ENCODE peak calls at places on chromosome 16, in six cellular contexts. One of them, this sample, is unnamed.

GRCh38 chr16:78926723-78927200 is 673.8 kb downstream of the MAF start:
- DNase-seq in KBM-7: no peak
- DNase-seq in GM03348: no peak
- DNase-seq in T-helper 22 cell: no peak
- DNase-seq in H54: no peak
- DNase-seq in NCI-H345: peak; percentile 83
- DNase-seq in this sample: no peak

GRCh38 chr16:87178177-87178863 is 138.9 kb downstream of the C16orf95 start:
- DNase-seq in KBM-7: no peak
- DNase-seq in GM03348: peak; percentile 51
- DNase-seq in T-helper 22 cell: no peak
- DNase-seq in H54: no peak
- DNase-seq in NCI-H345: no peak
- DNase-seq in this sample: no peak

GRCh38 chr16:5027575-5028235 is 6.0 kb downstream of the NAGPA start:
- DNase-seq in KBM-7: no peak
- DNase-seq in GM03348: no peak
- DNase-seq in T-helper 22 cell: no peak
- DNase-seq in H54: no peak
- DNase-seq in NCI-H345: no peak
- DNase-seq in this sample: no peak

GRCh38 chr16:22204091-22204655 is 1.9 kb upstream of the EEF2K start:
- DNase-seq in KBM-7: no peak
- DNase-seq in GM03348: no peak
- DNase-seq in T-helper 22 cell: no peak
- DNase-seq in H54: no peak
- DNase-seq in NCI-H345: no peak
- DNase-seq in this sample: no peak

GRCh38 chr16:7849891-7850290 is 517.2 kb downstream of the RBFOX1 start:
- DNase-seq in KBM-7: no peak
- DNase-seq in GM03348: no peak
- DNase-seq in T-helper 22 cell: no peak
- DNase-seq in H54: no peak
- DNase-seq in NCI-H345: no peak
- DNase-seq in this sample: no peak

GRCh38 chr16:77500286-77500598 is 65.4 kb upstream of the ADAMTS18 start:
- DNase-seq in KBM-7: no peak
- DNase-seq in GM03348: no peak
- DNase-seq in T-helper 22 cell: no peak
- DNase-seq in H54: no peak
- DNase-seq in NCI-H345: no peak
- DNase-seq in this sample: no peak

GRCh38 chr16:67885545-67885944 is 860 bp downstream of the NRN1L start:
- DNase-seq in KBM-7: no peak
- DNase-seq in GM03348: no peak
- DNase-seq in T-helper 22 cell: no peak
- DNase-seq in H54: no peak
- DNase-seq in NCI-H345: no peak
- DNase-seq in this sample: no peak

GRCh38 chr16:72807287-72807686 is 240.6 kb downstream of the ZFHX3 start:
- DNase-seq in KBM-7: no peak
- DNase-seq in GM03348: no peak
- DNase-seq in T-helper 22 cell: no peak
- DNase-seq in H54: no peak
- DNase-seq in NCI-H345: no peak
- DNase-seq in this sample: no peak

GRCh38 chr16:58862334-58863024 is 128.4 kb upstream of the GOT2 start:
- DNase-seq in KBM-7: no peak
- DNase-seq in GM03348: no peak
- DNase-seq in T-helper 22 cell: no peak
- DNase-seq in H54: no peak
- DNase-seq in NCI-H345: no peak
- DNase-seq in this sample: no peak

GRCh38 chr16:57341062-57341440 is 17.5 kb upstream of the CCL22 start:
- DNase-seq in KBM-7: peak; percentile 25
- DNase-seq in GM03348: no peak
- DNase-seq in T-helper 22 cell: no peak
- DNase-seq in H54: no peak
- DNase-seq in NCI-H345: no peak
- DNase-seq in this sample: peak; percentile 54

GRCh38 chr16:4500283-4500682 is 24.1 kb downstream of the HMOX2 start:
- DNase-seq in KBM-7: no peak
- DNase-seq in GM03348: peak; percentile 86
- DNase-seq in T-helper 22 cell: no peak
- DNase-seq in H54: peak; percentile 82
- DNase-seq in NCI-H345: no peak
- DNase-seq in this sample: no peak

GRCh38 chr16:10828851-10829331 is 10.3 kb upstream of the TVP23A start:
- DNase-seq in KBM-7: peak; percentile 18
- DNase-seq in GM03348: peak; percentile 87
- DNase-seq in T-helper 22 cell: no peak
- DNase-seq in H54: peak; percentile 59
- DNase-seq in NCI-H345: no peak
- DNase-seq in this sample: no peak

GRCh38 chr16:51034481-51035109 is 116.5 kb downstream of the SALL1 start:
- DNase-seq in KBM-7: no peak
- DNase-seq in GM03348: no peak
- DNase-seq in T-helper 22 cell: no peak
- DNase-seq in H54: no peak
- DNase-seq in NCI-H345: peak; percentile 55
- DNase-seq in this sample: peak; percentile 45

GRCh38 chr16:59045496-59045895 is 311.4 kb upstream of the GOT2 start:
- DNase-seq in KBM-7: no peak
- DNase-seq in GM03348: no peak
- DNase-seq in T-helper 22 cell: no peak
- DNase-seq in H54: no peak
- DNase-seq in NCI-H345: no peak
- DNase-seq in this sample: no peak

GRCh38 chr16:2532494-2533141 is 1.4 kb upstream of the CEMP1 start:
- DNase-seq in KBM-7: peak; percentile 75
- DNase-seq in GM03348: no peak
- DNase-seq in T-helper 22 cell: peak; percentile 51
- DNase-seq in H54: no peak
- DNase-seq in NCI-H345: peak; percentile 79
- DNase-seq in this sample: peak; percentile 48

GRCh38 chr16:84738255-84739038 is 38.6 kb downstream of the USP10 start:
- DNase-seq in KBM-7: peak; percentile 88
- DNase-seq in GM03348: peak; percentile 73
- DNase-seq in T-helper 22 cell: peak; percentile 41
- DNase-seq in H54: peak; percentile 52
- DNase-seq in NCI-H345: peak; percentile 76
- DNase-seq in this sample: peak; percentile 69

GRCh38 chr16:54928421-54929089 is 2.1 kb upstream of the IRX5 start:
- DNase-seq in KBM-7: peak; percentile 76
- DNase-seq in GM03348: peak; percentile 91
- DNase-seq in T-helper 22 cell: peak; percentile 24
- DNase-seq in H54: peak; percentile 53
- DNase-seq in NCI-H345: peak; percentile 86
- DNase-seq in this sample: peak; percentile 86

GRCh38 chr16:914453-914852 is 56.3 kb downstream of the LMF1 start:
- DNase-seq in KBM-7: no peak
- DNase-seq in GM03348: peak; percentile 39
- DNase-seq in T-helper 22 cell: no peak
- DNase-seq in H54: no peak
- DNase-seq in NCI-H345: no peak
- DNase-seq in this sample: peak; percentile 25

GRCh38 chr16:50354629-50355456 is 13.9 kb downstream of the BRD7 start:
- DNase-seq in KBM-7: peak; percentile 45
- DNase-seq in GM03348: peak; percentile 51
- DNase-seq in T-helper 22 cell: no peak
- DNase-seq in H54: no peak
- DNase-seq in NCI-H345: no peak
- DNase-seq in this sample: peak; percentile 13

GRCh38 chr16:4003166-4003565 is 113.1 kb downstream of the ADCY9 start:
- DNase-seq in KBM-7: no peak
- DNase-seq in GM03348: no peak
- DNase-seq in T-helper 22 cell: no peak
- DNase-seq in H54: no peak
- DNase-seq in NCI-H345: no peak
- DNase-seq in this sample: no peak